ENCODE peak calls at places on chromosomes 3 and 15, in eight cellular contexts. M is Caco-2; B is neuronal stem cell; U is NCI-H2081; X is stimulated activated CD8-positive, alpha-beta memory T cell treated with anti-CD3 and anti-CD28 coated beads, Interleukin-7, amount 100 ng/mL, for 24 hours; W is astrocyte of the spinal cord; Q is stimulated activated naive CD8-positive, alpha-beta T cell treated with anti-CD3 and anti-CD28 coated beads, Interleukin-15, Interleukin-2, amounts not matched to agents 100 U/mL and 50 U/mL, for 24 hours; E is AG10803. S is an unnamed sample.

GRCh38 chr15:66938114-66938830 is 127.1 kb upstream of the SMAD3 start:
- DNase-seq in M (peak), B (no peak), U (no peak), X (no peak), W (no peak), Q (no peak), E (no peak), S (peak)

GRCh38 chr3:195549931-195550519 is 6.9 kb upstream of the PPP1R2 start:
- DNase-seq in M (no peak), B (no peak), U (no peak), X (no peak), W (no peak), Q (peak), E (no peak), S (no peak)

GRCh38 chr3:144055604-144056003 is 84.0 kb downstream of the DIPK2A start:
- DNase-seq in M (no peak), B (no peak), U (no peak), X (no peak), W (peak), Q (no peak), E (peak), S (no peak)

GRCh38 chr15:25717861-25718504 is 145.1 kb downstream of the ATP10A start:
- DNase-seq in M (no peak), B (no peak), U (no peak), X (no peak), W (peak), Q (no peak), E (peak), S (peak)

GRCh38 chr3:29065211-29065785 is 215.6 kb upstream of the RBMS3 start:
- DNase-seq in M (no peak), B (peak), U (peak), X (no peak), W (peak), Q (no peak), E (peak), S (peak)

GRCh38 chr15:80367661-80368060 is 36.5 kb upstream of the ARNT2 start:
- DNase-seq in M (no peak), B (no peak), U (no peak), X (no peak), W (peak), Q (no peak), E (no peak), S (no peak)

GRCh38 chr3:39781632-39782031 is 27.8 kb upstream of the MYRIP start:
- DNase-seq in M (no peak), B (no peak), U (no peak), X (no peak), W (no peak), Q (no peak), E (no peak), S (no peak)

GRCh38 chr3:141336672-141337522 is 31.4 kb upstream of the ZBTB38 start:
- DNase-seq in M (no peak), B (no peak), U (no peak), X (no peak), W (peak), Q (no peak), E (peak), S (no peak)

GRCh38 chr3:77799280-77799679 is 759.4 kb downstream of the ROBO2 start:
- DNase-seq in M (no peak), B (no peak), U (peak), X (no peak), W (no peak), Q (no peak), E (no peak), S (no peak)

GRCh38 chr15:67240235-67241131 is 14.0 kb downstream of the AAGAB start:
- DNase-seq in M (no peak), B (no peak), U (peak), X (no peak), W (no peak), Q (no peak), E (no peak), S (no peak)

GRCh38 chr3:128324911-128325592 is 141.6 kb downstream of the DNAJB8 start:
- DNase-seq in M (no peak), B (no peak), U (no peak), X (no peak), W (no peak), Q (no peak), E (no peak), S (no peak)

GRCh38 chr3:195859846-195860411 is 48.2 kb upstream of the MUC4 start:
- DNase-seq in M (no peak), B (no peak), U (peak), X (no peak), W (no peak), Q (no peak), E (no peak), S (no peak)

GRCh38 chr3:157065201-157065600 is 94.7 kb downstream of the CCNL1 start:
- DNase-seq in M (no peak), B (peak), U (peak), X (no peak), W (no peak), Q (no peak), E (no peak), S (no peak)

GRCh38 chr15:79416876-79417275 is 15.3 kb upstream of the MINAR1 start:
- DNase-seq in M (no peak), B (no peak), U (no peak), X (no peak), W (no peak), Q (no peak), E (no peak), S (no peak)

GRCh38 chr3:115695081-115695480 is 71.8 kb downstream of the GAP43 start:
- DNase-seq in M (no peak), B (no peak), U (no peak), X (no peak), W (no peak), Q (no peak), E (peak), S (no peak)

GRCh38 chr3:117681619-117682018 is 972.0 kb downstream of the TUSC7 start:
- DNase-seq in M (no peak), B (no peak), U (no peak), X (no peak), W (peak), Q (no peak), E (peak), S (no peak)

S was measured in RWPE2.